ENCODE peak calls at places on chromosomes 13 and 19, in ten cellular contexts. B is keratinocyte, E is psoas muscle, G is heart right ventricle, S is colonic mucosa, R is dorsolateral prefrontal cortex, Q is cardiac fibroblast, F is coronary artery, J is heart left ventricle, N is osteoblast. W is an unnamed sample.

GRCh38 chr19:16001481-16002312 is 52.9 kb downstream of the OR10H4 start:
- DNase-seq in B (no peak), E (no peak), G (no peak), S (no peak), R (no peak), Q (peak; percentile 80), F (no peak), J (no peak), N (peak; percentile 82), W (peak; percentile 77)

GRCh38 chr13:20035130-20035529 is 76.6 kb downstream of the ZMYM2 start:
- DNase-seq in B (no peak), E (no peak), G (no peak), S (no peak), R (no peak), Q (peak; percentile 19), F (no peak), J (no peak), N (peak; percentile 3), W (peak; percentile 18)

GRCh38 chr13:52070929-52071523 is 46.5 kb downstream of the UTP14C start:
- DNase-seq in B (no peak), E (no peak), G (no peak), S (no peak), R (no peak), Q (peak; percentile 44), F (no peak), J (no peak), N (peak; percentile 66), W (peak; percentile 58)

GRCh38 chr19:17052439-17052838 is 22.8 kb downstream of the HAUS8 start:
- DNase-seq in B (no peak), E (no peak), G (no peak), S (peak; percentile 66), R (no peak), Q (peak; percentile 72), F (no peak), J (no peak), N (peak; percentile 92), W (peak; percentile 74)

GRCh38 chr13:21071894-21072293 is 10.5 kb upstream of the LATS2 start:
- DNase-seq in B (no peak), E (no peak), G (no peak), S (no peak), R (no peak), Q (peak; percentile 64), F (no peak), J (no peak), N (no peak), W (no peak)

GRCh38 chr19:19538077-19538764 is at the start of gene CILP2:
- DNase-seq in B (no peak), E (peak; percentile 54), G (peak; percentile 48), S (peak; percentile 40), R (no peak), Q (no peak), F (no peak), J (no peak), N (peak; percentile 96), W (no peak)

GRCh38 chr19:7679017-7679720 is 1.5 kb upstream of the TRAPPC5 start:
- DNase-seq in B (no peak), E (no peak), G (no peak), S (no peak), R (no peak), Q (no peak), F (no peak), J (no peak), N (peak; percentile 77), W (no peak)

GRCh38 chr19:38224014-38224862 is at the start of gene DPF1:
- DNase-seq in B (peak; percentile 48), E (peak; percentile 39), G (peak; percentile 50), S (no peak), R (peak; percentile 74), Q (peak; percentile 68), F (no peak), J (no peak), N (peak; percentile 100), W (peak; percentile 64)

GRCh38 chr13:45310341-45311138 is 30.4 kb downstream of the TPT1 start:
- DNase-seq in B (no peak), E (no peak), G (no peak), S (no peak), R (no peak), Q (no peak), F (no peak), J (no peak), N (no peak), W (no peak)

GRCh38 chr13:49112782-49113525 is 107.2 kb upstream of the MLNR start:
- DNase-seq in B (no peak), E (no peak), G (no peak), S (no peak), R (no peak), Q (peak; percentile 16), F (no peak), J (no peak), N (no peak), W (peak; percentile 26)

GRCh38 chr19:35719402-35720162 is 1.8 kb downstream of the KMT2B start:
- DNase-seq in B (no peak), E (no peak), G (no peak), S (no peak), R (no peak), Q (no peak), F (peak; percentile 73), J (no peak), N (peak; percentile 85), W (no peak)

DNA sequence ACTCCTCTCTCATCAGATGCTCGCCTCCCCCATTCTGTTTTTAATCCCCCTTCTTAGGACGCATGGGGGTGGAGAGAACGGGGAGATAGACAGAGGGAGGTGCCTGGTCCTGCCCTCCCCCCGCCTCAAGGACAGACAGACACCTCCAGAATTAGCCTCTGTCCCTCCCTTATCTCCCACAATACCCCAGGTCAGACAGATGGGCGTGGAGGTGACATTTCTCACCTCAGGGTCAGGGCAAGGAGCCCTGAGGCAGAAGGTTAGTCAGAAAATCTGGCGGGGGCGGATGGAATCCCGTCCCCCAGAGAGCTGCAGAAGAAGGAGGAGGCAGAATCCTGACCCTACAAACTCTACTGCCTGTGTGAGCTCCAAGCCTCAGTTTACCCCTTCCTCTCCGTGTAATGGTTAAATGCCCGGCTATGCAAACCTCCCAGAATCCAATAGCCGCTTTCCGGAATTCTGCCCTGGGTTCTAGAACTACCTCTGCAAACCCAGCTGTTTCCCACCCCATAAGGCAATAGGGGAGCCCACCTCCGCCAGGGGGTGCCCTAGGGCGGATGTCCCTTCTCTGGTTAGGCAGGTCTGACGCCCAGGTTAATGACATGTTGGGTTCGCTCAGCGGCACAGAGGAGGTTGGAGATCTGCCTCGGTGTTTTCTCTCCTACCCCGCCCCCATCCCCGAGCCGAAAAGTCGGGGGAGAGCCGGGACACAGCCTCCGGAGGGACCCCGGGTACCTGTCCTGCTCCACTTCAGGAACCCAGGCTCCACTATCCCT is 900 bp downstream of the PPP1R13L start:
- DNase-seq in B (peak; percentile 75), E (peak; percentile 47), G (peak; percentile 70), S (peak; percentile 82), R (no peak), Q (no peak), F (no peak), J (peak; percentile 62), N (peak; percentile 73), W (peak; percentile 39)
- H3K4me3 ChIP-seq in B (peak overlapping the region; percentile 97), E (peak overlapping the region; percentile 80), G (peak overlapping the region; percentile 67), S (peak overlapping the region; percentile 81), R (peak overlapping the region; percentile 82), Q (peak overlapping the region; percentile 93), F (peak overlapping the region; percentile 77), J (peak overlapping the region; percentile 86), N (peak overlapping the region; percentile 88), W (peak overlapping the region; percentile 76)

GRCh38 chr13:103788061-103788652 is 721.9 kb upstream of the SLC10A2 start:
- DNase-seq in B (no peak), E (no peak), G (peak; percentile 21), S (no peak), R (no peak), Q (no peak), F (no peak), J (peak; percentile 12), N (no peak), W (peak; percentile 7)
- TF ChIP-seq CTCF in B (no peak), E (no peak), G (peak; percentile 40), S (no peak), R (no peak), Q (peak; percentile 5), F (no peak), J (peak; percentile 14), N (no peak), W (peak; percentile 29)

GRCh38 chr19:45528149-45528743 is 21.0 kb downstream of the VASP start:
- DNase-seq in B (peak; percentile 97), E (no peak), G (no peak), S (no peak), R (no peak), Q (peak; percentile 25), F (no peak), J (no peak), N (no peak), W (peak; percentile 29)
- H3K4me3 ChIP-seq in B (peak overlapping the region; percentile 32), E (no peak overlapping the region), G (no peak overlapping the region), S (peak overlapping the region; percentile 32), R (peak overlapping the region; percentile 64), Q (no peak overlapping the region), F (peak overlapping the region; percentile 48), J (no peak overlapping the region), N (no peak overlapping the region), W (no peak overlapping the region)

GRCh38 chr13:33782631-33783030 is 35.3 kb upstream of the RFC3 start:
- DNase-seq in B (no peak), E (no peak), G (no peak), S (no peak), R (no peak), Q (no peak), F (no peak), J (no peak), N (no peak), W (no peak)
- TF ChIP-seq CTCF in B (no peak), E (no peak), G (no peak), S (no peak), R (no peak), Q (no peak), F (no peak), J (no peak), N (no peak), W (no peak)

GRCh38 chr13:36431204-36432105 is 840 bp upstream of the CCNA1 start:
- DNase-seq in B (no peak), E (peak; percentile 18), G (peak; percentile 17), S (no peak), R (no peak), Q (no peak), F (no peak), J (peak; percentile 8), N (peak; percentile 67), W (no peak)
- H3K4me3 ChIP-seq in B (peak overlapping the region; percentile 63), E (peak overlapping the region; percentile 64), G (peak overlapping the region; percentile 58), S (peak overlapping the region; percentile 24), R (peak overlapping the region; percentile 78), Q (peak overlapping the region; percentile 63), F (peak overlapping the region; percentile 74), J (peak overlapping the region; percentile 62), N (peak overlapping the region; percentile 54), W (peak overlapping the region; percentile 62)

GRCh38 chr19:13817615-13818371 is 22.6 kb downstream of the ZSWIM4 start:
- DNase-seq in B (no peak), E (no peak), G (no peak), S (peak; percentile 92), R (no peak), Q (peak; percentile 13), F (no peak), J (peak; percentile 39), N (peak; percentile 90), W (no peak)
- TF ChIP-seq CTCF in B (no peak), E (no peak), G (no peak), S (no peak), R (no peak), Q (no peak), F (no peak), J (no peak), N (no peak), W (no peak)

GRCh38 chr19:46728693-46729339 is 11.9 kb upstream of the PRKD2 start:
- DNase-seq in B (no peak), E (peak; percentile 80), G (peak; percentile 84), S (peak; percentile 72), R (peak; percentile 76), Q (peak; percentile 69), F (no peak), J (peak; percentile 78), N (peak; percentile 98), W (peak; percentile 70)
- H3K4me3 ChIP-seq in B (no peak overlapping the region), E (no peak overlapping the region), G (no peak overlapping the region), S (no peak overlapping the region), R (no peak overlapping the region), Q (no peak overlapping the region), F (no peak overlapping the region), J (peak overlapping the region; percentile 28), N (no peak overlapping the region), W (no peak overlapping the region)